ENCODE peak calls at places on chromosomes 3 and 15, in nine cellular contexts. M is H1; Y is right atrium auricular region; A is CD8-positive, alpha-beta T cell; U is AG04449; N is fibroblast of mammary gland; V is DND-41; C is body of pancreas; P is cardiac fibroblast. K is an unnamed sample.

GRCh38 chr15:70195808-70196304 is 98.1 kb upstream of the TLE3 start:
- DNase-seq in M (no peak), Y (peak; percentile 85), A (no peak), U (peak; percentile 60), N (peak; percentile 88), V (no peak), C (peak; percentile 88), P (peak; percentile 81), K (no peak)

GRCh38 chr15:74653426-74654082 is 37.9 kb downstream of the CLK3 start:
- DNase-seq in M (no peak), Y (no peak), A (no peak), U (no peak), N (peak; percentile 86), V (no peak), C (no peak), P (peak; percentile 78), K (peak; percentile 54)

GRCh38 chr3:194985031-194985578 is 285.9 kb downstream of the XXYLT1 start:
- DNase-seq in M (peak; percentile 82), Y (peak; percentile 77), A (no peak), U (no peak), N (peak; percentile 75), V (no peak), C (peak; percentile 39), P (peak; percentile 74), K (no peak)

GRCh38 chr3:122902326-122902725 is 107.5 kb downstream of the SLC49A4 start:
- DNase-seq in M (no peak), Y (no peak), A (no peak), U (no peak), N (peak; percentile 8), V (no peak), C (no peak), P (peak; percentile 8), K (peak; percentile 18)

GRCh38 chr15:48940508-48940907 is 23.2 kb downstream of the SHC4 start:
- DNase-seq in M (no peak), Y (no peak), A (no peak), U (peak; percentile 92), N (peak; percentile 100), V (no peak), C (no peak), P (peak; percentile 99), K (no peak)

GRCh38 chr3:141738636-141739363 is 702 bp downstream of the RNF7 start:
- DNase-seq in M (no peak), Y (no peak), A (peak; percentile 11), U (no peak), N (peak; percentile 65), V (peak; percentile 33), C (no peak), P (peak; percentile 68), K (peak; percentile 6)

GRCh38 chr3:104005815-104006214 is 1360.9 kb upstream of the ALCAM start:
- DNase-seq in M (no peak), Y (no peak), A (no peak), U (no peak), N (no peak), V (no peak), C (no peak), P (no peak), K (no peak)

GRCh38 chr15:83112233-83112958 is 5.0 kb downstream of the TM6SF1 start:
- DNase-seq in M (no peak), Y (no peak), A (no peak), U (peak; percentile 17), N (peak; percentile 60), V (no peak), C (no peak), P (peak; percentile 84), K (no peak)

GRCh38 chr15:39628821-39629220 is 47.9 kb downstream of the THBS1 start:
- DNase-seq in M (no peak), Y (no peak), A (no peak), U (no peak), N (no peak), V (no peak), C (no peak), P (no peak), K (no peak)

GRCh38 chr15:39629376-39629775 is 48.5 kb downstream of the THBS1 start:
- DNase-seq in M (no peak), Y (no peak), A (peak; percentile 56), U (no peak), N (no peak), V (no peak), C (no peak), P (peak; percentile 82), K (no peak)

GRCh38 chr15:39628131-39628482 is 47.2 kb downstream of the THBS1 start:
- DNase-seq in M (no peak), Y (no peak), A (no peak), U (no peak), N (no peak), V (no peak), C (no peak), P (no peak), K (no peak)

GRCh38 chr15:39631357-39631756 is 50.5 kb downstream of the THBS1 start:
- DNase-seq in M (no peak), Y (no peak), A (no peak), U (no peak), N (no peak), V (no peak), C (no peak), P (no peak), K (no peak)

DNA sequence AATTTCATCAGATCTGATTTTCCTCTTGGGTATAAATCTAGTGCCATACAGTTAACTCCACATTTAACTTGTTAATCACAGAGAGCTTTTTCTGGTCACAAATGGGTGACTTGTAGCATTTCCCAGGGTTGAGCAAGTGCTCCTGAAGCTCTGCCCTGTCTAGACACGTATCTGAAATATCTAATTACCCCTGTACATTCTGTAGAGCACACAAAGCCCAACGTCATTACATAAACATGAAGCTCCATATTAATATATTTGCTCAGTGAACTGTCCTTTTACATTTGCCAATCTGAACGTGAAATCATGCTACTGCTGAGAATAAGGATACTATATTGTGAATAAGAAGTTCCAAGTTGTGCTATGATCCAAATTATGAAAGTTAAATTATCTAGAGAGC is 49.0 kb downstream of the THBS1 start:
- DNase-seq in M (no peak), Y (no peak), A (no peak), U (no peak), N (no peak), V (no peak), C (no peak), P (peak; percentile 44), K (no peak)
- TF ChIP-seq CTCF in M (no peak), Y (no peak), A (no peak), U (no peak), N (no peak), V (no peak), C (no peak), P (no peak), K (no peak)

DNA sequence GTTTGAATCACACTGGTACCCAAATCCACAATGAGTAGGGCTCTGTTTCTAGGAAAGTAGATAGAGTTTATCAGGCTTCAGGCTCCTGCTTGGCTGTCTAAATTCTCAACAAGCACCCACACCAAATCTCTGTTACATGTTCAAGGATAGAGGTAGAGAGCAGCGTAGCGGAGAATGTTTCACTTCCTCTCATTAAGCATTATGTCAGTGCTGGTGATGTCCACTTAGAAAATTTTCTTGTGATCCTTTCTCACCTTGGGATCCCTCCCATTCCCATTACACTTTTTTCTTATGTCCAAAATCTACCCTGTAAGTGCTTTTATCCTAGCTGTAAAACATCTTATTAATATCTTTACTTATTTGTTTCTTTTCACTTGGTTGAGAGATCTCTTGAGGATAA is 34.7 kb upstream of the GCSAM start:
- DNase-seq in M (no peak), Y (no peak), A (no peak), U (no peak), N (no peak), V (no peak), C (no peak), P (no peak), K (no peak)
- H3K4me3 ChIP-seq in M (no peak overlapping the region), Y (no peak overlapping the region), A (no peak overlapping the region), U (no peak overlapping the region), N (no peak overlapping the region), V (no peak overlapping the region), C (no peak overlapping the region), P (no peak overlapping the region), K (no peak overlapping the region)

GRCh38 chr3:73623316-73623715 is 1.4 kb downstream of the PDZRN3 start:
- DNase-seq in M (no peak), Y (no peak), A (no peak), U (no peak), N (peak; percentile 51), V (no peak), C (peak; percentile 22), P (no peak), K (no peak)

GRCh38 chr3:73622135-73622534 is 2.6 kb downstream of the PDZRN3 start:
- DNase-seq in M (no peak), Y (no peak), A (no peak), U (no peak), N (peak; percentile 30), V (no peak), C (peak; percentile 77), P (no peak), K (no peak)

GRCh38 chr3:73623996-73624362 is 762 bp downstream of the PDZRN3 start:
- DNase-seq in M (peak; percentile 79), Y (no peak), A (no peak), U (no peak), N (peak; percentile 75), V (no peak), C (peak; percentile 54), P (peak; percentile 60), K (no peak)

GRCh38 chr3:73624363-73625123 is at the start of gene PDZRN3:
- DNase-seq in M (peak; percentile 86), Y (no peak), A (no peak), U (no peak), N (peak; percentile 80), V (no peak), C (peak; percentile 62), P (peak; percentile 65), K (no peak)

DNA sequence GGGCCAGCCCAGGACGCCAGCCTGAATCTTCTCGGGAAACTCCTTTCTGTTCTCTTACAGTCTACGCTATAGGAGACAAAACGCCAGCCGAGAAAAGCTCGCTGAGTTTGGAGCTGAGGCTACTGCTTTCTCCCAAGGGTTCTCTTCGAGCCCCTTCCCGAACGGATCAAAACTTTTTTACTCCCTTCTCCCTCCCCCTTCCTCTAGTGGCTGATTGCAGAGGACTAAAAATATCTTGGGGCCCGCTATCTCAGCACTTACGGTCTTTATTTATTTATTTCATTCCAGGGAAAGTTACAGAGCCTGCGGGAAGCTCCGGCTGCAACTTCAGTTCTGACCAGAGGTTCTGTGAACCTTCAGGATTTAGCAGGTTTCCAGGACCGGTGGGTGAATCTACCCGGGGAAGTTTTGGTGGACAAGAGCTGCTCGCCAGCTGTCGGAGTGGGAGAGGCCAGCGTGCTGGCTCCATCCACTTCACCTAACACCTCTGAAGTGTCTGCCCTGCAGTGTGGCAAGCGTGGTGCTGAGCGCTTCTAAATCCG is 454 bp upstream of the PDZRN3 start:
- DNase-seq in M (peak; percentile 60), Y (no peak), A (no peak), U (no peak), N (peak; percentile 66), V (no peak), C (peak; percentile 26), P (peak; percentile 49), K (no peak)
- TF ChIP-seq CTCF in M (no peak), Y (no peak), A (no peak), U (no peak), N (no peak), V (no peak), C (no peak), P (no peak), K (no peak)

DNA sequence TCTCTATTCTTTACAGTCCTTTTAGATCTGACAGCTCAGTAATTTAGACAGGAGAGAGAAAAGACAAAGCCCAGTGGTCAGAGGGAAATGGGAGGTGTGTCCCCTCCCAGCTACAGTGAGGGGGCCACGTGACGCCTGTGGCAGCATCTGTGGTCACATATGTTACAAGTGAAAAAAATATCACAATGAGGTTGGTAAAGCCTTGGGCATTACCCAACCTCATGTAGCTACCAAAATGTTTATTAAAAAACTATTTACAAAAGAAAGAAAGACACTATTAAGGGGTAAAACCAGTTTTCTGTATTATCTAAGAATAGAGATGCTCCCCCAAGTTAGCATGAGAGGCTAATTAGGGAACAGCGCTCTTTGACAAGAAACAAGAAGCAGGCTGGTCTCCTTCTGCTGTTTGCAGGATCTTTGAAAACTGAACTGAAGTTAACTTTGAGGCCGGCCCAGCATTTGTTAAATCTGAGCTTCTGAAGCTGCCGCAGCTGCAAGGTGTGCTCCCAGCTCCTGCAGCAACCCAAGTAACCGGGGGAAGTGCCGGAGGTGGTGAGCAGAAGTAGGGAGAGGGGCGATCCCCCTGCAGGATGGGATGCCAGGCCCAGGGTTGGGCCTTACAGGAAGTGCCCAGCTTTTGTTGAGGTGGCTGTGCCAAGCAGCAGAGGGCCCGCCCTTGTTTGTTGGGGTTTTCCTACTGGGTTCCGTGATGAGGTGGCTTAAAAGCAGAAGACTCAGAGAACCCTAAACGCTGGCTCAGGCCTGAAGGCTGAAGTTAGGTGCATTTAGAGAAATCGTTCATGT is 42.6 kb upstream of the PLCL2 start:
- DNase-seq in M (peak; percentile 53), Y (no peak), A (peak; percentile 67), U (no peak), N (no peak), V (peak; percentile 25), C (peak; percentile 20), P (no peak), K (no peak)
- H3K4me3 ChIP-seq in M (no peak overlapping the region), Y (no peak overlapping the region), A (peak overlapping the region; percentile 42), U (no peak overlapping the region), N (no peak overlapping the region), V (no peak overlapping the region), C (no peak overlapping the region), P (no peak overlapping the region), K (no peak overlapping the region)

K was measured in epithelial cell of proximal tubule.